ENCODE peak calls at places on chromosomes 7 and 10, in nine cellular contexts. Q is HuH-7.5; W is sigmoid colon; M is stimulated activated CD8-positive, alpha-beta memory T cell treated with anti-CD3 and anti-CD28 coated beads, Interleukin-15, amount 100 ng/mL, for 1 hour; K is HEK293T; L is NCI-H1105; G is germinal center; P is T-helper 2 cell; A is C1 segment of cervical spinal cord. V is an unnamed sample.
A peak's percentile ranks its signal among the peaks of the same experiment; 100 is the strongest.

GRCh38 chr7:143243011-143243410 is 20.2 kb upstream of the GSTK1 start:
- DNase-seq in Q (no peak), W (no peak), M (no peak), K (no peak), L (no peak), G (no peak), P (no peak), A (no peak), V (no peak)

GRCh38 chr10:25113231-25114035 is 61.4 kb upstream of the GPR158 start:
- DNase-seq in Q (peak; percentile 51), W (peak; percentile 73), M (no peak), K (peak; percentile 73), L (peak; percentile 61), G (peak; percentile 20), P (peak; percentile 43), A (peak; percentile 61), V (peak; percentile 59)

GRCh38 chr7:105723582-105723981 is 142.3 kb upstream of the EFCAB10 start:
- DNase-seq in Q (no peak), W (no peak), M (no peak), K (no peak), L (peak; percentile 13), G (no peak), P (no peak), A (no peak), V (no peak)

GRCh38 chr10:96700477-96701099 is 19.7 kb downstream of the PIK3AP1 start:
- DNase-seq in Q (no peak), W (no peak), M (no peak), K (no peak), L (no peak), G (peak; percentile 76), P (no peak), A (no peak), V (no peak)

GRCh38 chr10:878333-878753 is 53.2 kb downstream of the LARP4B start:
- DNase-seq in Q (no peak), W (peak; percentile 80), M (no peak), K (no peak), L (no peak), G (no peak), P (no peak), A (no peak), V (no peak)

GRCh38 chr7:142089035-142089434 is 22.5 kb upstream of the MGAM2 start:
- DNase-seq in Q (no peak), W (no peak), M (no peak), K (no peak), L (no peak), G (no peak), P (no peak), A (no peak), V (no peak)

GRCh38 chr7:128030999-128031681 is at the start of gene LRRC4:
- DNase-seq in Q (peak; percentile 66), W (no peak), M (no peak), K (peak; percentile 51), L (peak; percentile 67), G (peak; percentile 74), P (peak; percentile 63), A (no peak), V (peak; percentile 59)

GRCh38 chr7:131603932-131604331 is 47.5 kb upstream of the PODXL start:
- DNase-seq in Q (no peak), W (no peak), M (no peak), K (no peak), L (no peak), G (no peak), P (no peak), A (no peak), V (no peak)

GRCh38 chr10:13703997-13704536 is 117.3 kb downstream of the PRPF18 start:
- DNase-seq in Q (no peak), W (no peak), M (no peak), K (no peak), L (no peak), G (no peak), P (no peak), A (no peak), V (no peak)

GRCh38 chr7:128899392-128899791 is 11.1 kb downstream of the KCP start:
- DNase-seq in Q (no peak), W (no peak), M (no peak), K (no peak), L (no peak), G (no peak), P (no peak), A (no peak), V (no peak)

V was measured in LHCN-M2.